ENCODE peak calls at places on chromosomes 6 and 20, in four cellular contexts. M is A549, P is brain microvascular endothelial cell, H is fibroblast of lung. N is an unnamed sample.

GRCh38 chr6:138945354-138945753 is 42.7 kb downstream of the REPS1 start:
- DNase-seq in H (no peak), P (no peak), M (peak), N (no peak)

GRCh38 chr6:12001004-12001705 is 11.0 kb upstream of the HIVEP1 start:
- DNase-seq in M (no peak), H (peak), P (no peak), N (no peak)

GRCh38 chr20:57251949-57252348 is 14.5 kb downstream of the BMP7 start:
- DNase-seq in P (no peak), H (no peak), M (no peak), N (no peak)

GRCh38 chr6:18528084-18528743 is 141.1 kb downstream of the RNF144B start:
- DNase-seq in H (peak), M (peak), P (no peak), N (no peak)

GRCh38 chr6:111552241-111552744 is 53.4 kb downstream of the TRAF3IP2 start:
- DNase-seq in H (peak), P (peak), M (no peak), N (peak)

GRCh38 chr6:151071295-151071694 is 168.5 kb upstream of the AKAP12 start:
- DNase-seq in M (no peak), H (peak), P (peak), N (no peak)

GRCh38 chr20:32582659-32583580 is 2.2 kb downstream of the NOL4L start:
- DNase-seq in P (no peak), H (no peak), M (no peak), N (no peak)

GRCh38 chr6:16759181-16759645 is 2.0 kb downstream of the ATXN1 start:
- DNase-seq in H (no peak), M (no peak), P (no peak), N (no peak)

GRCh38 chr6:18350728-18351127 is 36.4 kb upstream of the RNF144B start:
- DNase-seq in P (no peak), H (no peak), M (no peak), N (no peak)

GRCh38 chr6:125957845-125958244 is 1.3 kb downstream of the HINT3 start:
- DNase-seq in H (peak), P (no peak), M (no peak), N (no peak)

GRCh38 chr20:25470045-25470444 is 62.6 kb downstream of the GINS1 start:
- DNase-seq in M (no peak), H (peak), P (peak), N (no peak)

GRCh38 chr6:28980137-28980796 is 24.8 kb downstream of the ZNF311 start:
- DNase-seq in P (no peak), M (no peak), H (no peak), N (no peak)
- H3K27ac ChIP-seq in P (no peak), M (peak), H (no peak), N (no peak)

GRCh38 chr20:40843251-40843650 is 154.2 kb upstream of the MAFB start:
- DNase-seq in H (peak), P (no peak), M (no peak), N (no peak)
- H3K27ac ChIP-seq in H (no peak), P (no peak), M (no peak), N (no peak)

GRCh38 chr20:46640044-46640443 is 11.2 kb downstream of the SLC13A3 start:
- DNase-seq in H (no peak), P (no peak), M (no peak), N (no peak)
- H3K27ac ChIP-seq in H (no peak), P (no peak), M (no peak), N (no peak)

GRCh38 chr6:30725713-30726505 is 5.8 kb downstream of the TUBB start:
- DNase-seq in P (no peak), H (peak), M (no peak), N (no peak)

GRCh38 chr6:30726506-30727413 is 6.6 kb downstream of the TUBB start:
- DNase-seq in H (no peak), P (no peak), M (no peak), N (no peak)

GRCh38 chr6:30727920-30728605 is 7.9 kb downstream of the TUBB start:
- DNase-seq in H (peak), P (no peak), M (no peak), N (no peak)

GRCh38 chr6:30722280-30723112 is 2.3 kb downstream of the TUBB start:
- DNase-seq in H (peak), P (peak), M (peak), N (no peak)

GRCh38 chr6:30724906-30725667 is 4.9 kb downstream of the TUBB start:
- DNase-seq in P (no peak), M (no peak), H (no peak), N (no peak)
- H3K27ac ChIP-seq in P (no peak), M (peak), H (peak), N (peak)

GRCh38 chr20:14924433-14924832 is 587.0 kb upstream of the FLRT3 start:
- DNase-seq in H (no peak), M (no peak), P (no peak), N (no peak)
- H3K27ac ChIP-seq in H (no peak), M (peak), P (no peak), N (no peak)

DNA sequence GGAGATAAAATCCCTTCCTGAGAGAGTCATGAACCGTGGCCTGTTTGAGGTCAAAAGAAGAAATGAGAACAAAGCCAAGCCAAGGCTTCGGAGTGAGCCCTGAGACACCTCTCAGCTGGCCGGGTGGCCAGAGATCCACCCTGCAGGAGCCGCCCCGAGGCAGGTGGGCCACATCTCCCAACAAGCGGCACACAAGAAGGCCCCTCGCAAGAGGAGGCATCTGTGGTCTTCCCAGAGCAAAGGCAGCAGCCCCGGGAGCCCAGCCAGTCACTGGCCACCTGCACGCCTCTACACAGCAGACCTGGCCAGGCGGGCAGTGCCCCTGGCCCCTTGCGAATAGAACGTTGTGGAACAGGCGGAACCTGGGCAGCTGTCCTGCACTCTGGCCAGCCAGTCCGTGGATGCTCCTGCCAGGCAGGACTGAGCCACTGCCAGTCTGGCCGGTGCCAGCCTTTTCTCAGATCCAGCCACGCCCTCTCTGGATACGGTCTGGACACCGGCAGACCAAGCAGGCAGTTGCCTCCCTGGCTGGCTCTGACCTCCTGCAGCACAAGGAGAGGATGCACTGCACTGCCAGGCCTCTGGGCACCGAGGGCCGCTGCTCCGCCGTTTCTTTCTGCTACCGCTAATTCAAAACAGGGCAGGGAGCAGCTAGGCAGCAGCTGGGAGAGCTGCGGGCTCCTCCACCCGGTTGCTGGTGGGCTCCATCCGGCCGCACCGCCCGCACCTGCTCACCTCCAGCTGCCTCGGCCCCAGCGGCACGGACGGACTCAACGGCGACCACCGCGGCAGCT is 30.6 kb upstream of the AFDN start:
- DNase-seq in M (no peak), H (no peak), P (no peak), N (no peak)
- H3K27ac ChIP-seq in M (no peak), H (no peak), P (no peak), N (no peak)

DNA sequence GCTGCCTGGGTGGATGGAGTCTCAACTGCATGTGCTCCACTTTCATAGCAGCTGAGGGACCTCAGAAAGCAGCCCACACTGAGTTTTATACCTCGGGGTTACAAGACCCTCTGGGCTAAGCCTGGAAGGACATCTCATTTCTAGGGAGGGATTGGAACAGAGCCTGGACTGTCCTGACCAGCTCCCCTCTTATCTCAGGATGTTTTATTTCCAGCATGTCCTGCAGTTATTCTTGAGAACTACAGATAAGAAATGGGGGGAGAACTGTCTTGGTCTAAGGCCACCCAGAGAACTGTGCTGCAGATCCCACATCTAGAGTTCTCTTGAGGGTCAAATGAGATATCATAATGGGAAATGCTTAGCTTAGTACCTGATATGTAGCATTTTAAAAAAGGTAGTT is 97.3 kb upstream of the CHD6 start:
- DNase-seq in M (no peak), P (no peak), H (no peak), N (no peak)
- H3K27ac ChIP-seq in M (no peak), P (no peak), H (no peak), N (peak)

GRCh38 chr20:46407671-46407996 is 1.2 kb upstream of the ELMO2 start:
- DNase-seq in P (no peak), H (no peak), M (no peak), N (no peak)
- H3K27ac ChIP-seq in P (no peak), H (no peak), M (no peak), N (no peak)

GRCh38 chr6:36980876-36981619 is 4.9 kb downstream of the MTCH1 start:
- DNase-seq in M (no peak), H (no peak), P (no peak), N (no peak)
- H3K27ac ChIP-seq in M (no peak), H (no peak), P (no peak), N (no peak)